ENCODE peak calls at places on chromosomes 7 and 10, in four cellular contexts. One of them, this sample, is unnamed.

GRCh38 chr10:34830527-34830926 is 15.4 kb upstream of the PARD3 start:
- DNase-seq in neuronal stem cell: no peak
- DNase-seq in PC-9: no peak
- DNase-seq in trophoblast cell: no peak
- DNase-seq in this sample: no peak

GRCh38 chr10:97540669-97541500 is 31.7 kb upstream of the ANKRD2 start:
- DNase-seq in neuronal stem cell: no peak
- DNase-seq in PC-9: no peak
- DNase-seq in trophoblast cell: peak
- DNase-seq in this sample: no peak

GRCh38 chr7:106462365-106462859 is 177.6 kb upstream of the NAMPT start:
- DNase-seq in PC-9: peak
- DNase-seq in neuronal stem cell: no peak
- DNase-seq in trophoblast cell: peak
- DNase-seq in this sample: peak

GRCh38 chr10:29634764-29635625 is at the start of gene SVIL:
- DNase-seq in trophoblast cell: peak
- DNase-seq in neuronal stem cell: no peak
- DNase-seq in PC-9: no peak
- DNase-seq in this sample: no peak

GRCh38 chr7:119720541-119720940 is 552.4 kb upstream of the KCND2 start:
- DNase-seq in PC-9: no peak
- DNase-seq in neuronal stem cell: no peak
- DNase-seq in trophoblast cell: peak
- DNase-seq in this sample: no peak

GRCh38 chr7:38335490-38336135 is 62.2 kb upstream of the TARP start:
- DNase-seq in neuronal stem cell: peak
- DNase-seq in trophoblast cell: peak
- DNase-seq in PC-9: peak
- DNase-seq in this sample: peak

GRCh38 chr10:63064706-63065105 is 68.4 kb upstream of the NRBF2 start:
- DNase-seq in trophoblast cell: no peak
- DNase-seq in neuronal stem cell: no peak
- DNase-seq in PC-9: no peak
- DNase-seq in this sample: no peak

GRCh38 chr7:47719675-47720074 is 137.8 kb upstream of the TNS3 start:
- DNase-seq in neuronal stem cell: no peak
- DNase-seq in trophoblast cell: no peak
- DNase-seq in PC-9: no peak
- DNase-seq in this sample: no peak

GRCh38 chr10:30973737-30974136 is 57.9 kb downstream of the ZNF438 start:
- DNase-seq in trophoblast cell: no peak
- DNase-seq in PC-9: no peak
- DNase-seq in neuronal stem cell: no peak
- DNase-seq in this sample: no peak

GRCh38 chr7:144020340-144020739 is 20.2 kb downstream of the OR6B1 start:
- DNase-seq in trophoblast cell: peak
- DNase-seq in PC-9: no peak
- DNase-seq in neuronal stem cell: no peak
- DNase-seq in this sample: no peak

GRCh38 chr7:102211590-102212550 is 74.8 kb upstream of the SH2B2 start:
- DNase-seq in trophoblast cell: no peak
- DNase-seq in PC-9: no peak
- DNase-seq in neuronal stem cell: no peak
- DNase-seq in this sample: no peak

GRCh38 chr7:130394421-130395188 is 14.3 kb downstream of the CPA1 start:
- DNase-seq in PC-9: no peak
- DNase-seq in trophoblast cell: no peak
- DNase-seq in neuronal stem cell: no peak
- DNase-seq in this sample: no peak

GRCh38 chr7:90488220-90488619 is 18.8 kb downstream of the PTTG1IP2 start:
- DNase-seq in PC-9: no peak
- DNase-seq in trophoblast cell: no peak
- DNase-seq in neuronal stem cell: no peak
- DNase-seq in this sample: no peak

GRCh38 chr7:87784424-87784823 is 91.7 kb downstream of the SLC25A40 start:
- DNase-seq in neuronal stem cell: no peak
- DNase-seq in PC-9: no peak
- DNase-seq in trophoblast cell: no peak
- DNase-seq in this sample: peak

GRCh38 chr10:71864861-71865473 is 13.9 kb upstream of the PSAP start:
- DNase-seq in neuronal stem cell: no peak
- DNase-seq in trophoblast cell: no peak
- DNase-seq in PC-9: peak
- DNase-seq in this sample: no peak

GRCh38 chr7:34059551-34059840 is 154.2 kb downstream of the BMPER start:
- DNase-seq in trophoblast cell: peak
- DNase-seq in PC-9: no peak
- DNase-seq in neuronal stem cell: no peak
- DNase-seq in this sample: no peak

GRCh38 chr7:111802194-111802785 is 240.0 kb upstream of the IMMP2L start:
- DNase-seq in neuronal stem cell: no peak
- DNase-seq in trophoblast cell: no peak
- DNase-seq in PC-9: no peak
- DNase-seq in this sample: no peak

GRCh38 chr7:143416565-143417149 is 8.0 kb upstream of the EPHA1 start:
- DNase-seq in neuronal stem cell: peak
- DNase-seq in PC-9: no peak
- DNase-seq in trophoblast cell: peak
- DNase-seq in this sample: peak

GRCh38 chr10:6912424-6912823 is 332.3 kb upstream of the PRKCQ start:
- DNase-seq in PC-9: peak
- DNase-seq in neuronal stem cell: no peak
- DNase-seq in trophoblast cell: no peak
- DNase-seq in this sample: no peak

GRCh38 chr7:90923576-90923975 is 327.5 kb downstream of the CDK14 start:
- DNase-seq in trophoblast cell: no peak
- DNase-seq in PC-9: no peak
- DNase-seq in neuronal stem cell: no peak
- DNase-seq in this sample: no peak

GRCh38 chr10:17836917-17837316 is 27.8 kb downstream of the MRC1 start:
- DNase-seq in PC-9: peak
- DNase-seq in trophoblast cell: peak
- DNase-seq in neuronal stem cell: peak
- DNase-seq in this sample: no peak

GRCh38 chr7:116180302-116180701 is 30.0 kb upstream of the TES start:
- DNase-seq in PC-9: peak
- DNase-seq in neuronal stem cell: peak
- DNase-seq in trophoblast cell: peak
- DNase-seq in this sample: peak

GRCh38 chr7:101911800-101912705 is 94.6 kb downstream of the CUX1 start:
- DNase-seq in trophoblast cell: peak
- DNase-seq in neuronal stem cell: no peak
- DNase-seq in PC-9: no peak
- DNase-seq in this sample: no peak

GRCh38 chr10:90417056-90417455 is 440.8 kb downstream of the HTR7 start:
- DNase-seq in neuronal stem cell: no peak
- DNase-seq in trophoblast cell: peak
- DNase-seq in PC-9: no peak
- DNase-seq in this sample: no peak

GRCh38 chr10:129785536-129785981 is 178.5 kb downstream of the EBF3 start:
- DNase-seq in neuronal stem cell: no peak
- DNase-seq in PC-9: no peak
- DNase-seq in trophoblast cell: no peak
- DNase-seq in this sample: no peak

GRCh38 chr10:132225849-132226205 is 39.1 kb downstream of the DPYSL4 start:
- DNase-seq in neuronal stem cell: no peak
- DNase-seq in trophoblast cell: no peak
- DNase-seq in PC-9: no peak
- DNase-seq in this sample: no peak

GRCh38 chr7:71776726-71777125 is 635.4 kb downstream of the CALN1 start:
- DNase-seq in neuronal stem cell: no peak
- DNase-seq in PC-9: no peak
- DNase-seq in trophoblast cell: no peak
- DNase-seq in this sample: no peak

GRCh38 chr10:31059323-31059722 is 27.7 kb upstream of the ZNF438 start:
- DNase-seq in trophoblast cell: no peak
- DNase-seq in neuronal stem cell: no peak
- DNase-seq in PC-9: no peak
- DNase-seq in this sample: no peak

GRCh38 chr10:70551971-70552422 is 50.5 kb downstream of the PRF1 start:
- DNase-seq in trophoblast cell: peak
- DNase-seq in neuronal stem cell: no peak
- DNase-seq in PC-9: no peak
- DNase-seq in this sample: no peak

GRCh38 chr10:128568979-128569378 is 442.8 kb upstream of the MKI67 start:
- DNase-seq in trophoblast cell: peak
- DNase-seq in neuronal stem cell: no peak
- DNase-seq in PC-9: no peak
- DNase-seq in this sample: no peak

GRCh38 chr7:105805619-105806018 is 70.8 kb downstream of the ATXN7L1 start:
- DNase-seq in PC-9: no peak
- DNase-seq in neuronal stem cell: peak
- DNase-seq in trophoblast cell: no peak
- DNase-seq in this sample: no peak

GRCh38 chr10:14732146-14732545 is 42.6 kb downstream of the FAM107B start:
- DNase-seq in neuronal stem cell: no peak
- DNase-seq in trophoblast cell: no peak
- DNase-seq in PC-9: no peak
- DNase-seq in this sample: no peak

GRCh38 chr7:17299477-17299991 is 1.1 kb downstream of the AHR start:
- DNase-seq in PC-9: peak
- DNase-seq in trophoblast cell: peak
- DNase-seq in neuronal stem cell: peak
- DNase-seq in this sample: no peak

DNA sequence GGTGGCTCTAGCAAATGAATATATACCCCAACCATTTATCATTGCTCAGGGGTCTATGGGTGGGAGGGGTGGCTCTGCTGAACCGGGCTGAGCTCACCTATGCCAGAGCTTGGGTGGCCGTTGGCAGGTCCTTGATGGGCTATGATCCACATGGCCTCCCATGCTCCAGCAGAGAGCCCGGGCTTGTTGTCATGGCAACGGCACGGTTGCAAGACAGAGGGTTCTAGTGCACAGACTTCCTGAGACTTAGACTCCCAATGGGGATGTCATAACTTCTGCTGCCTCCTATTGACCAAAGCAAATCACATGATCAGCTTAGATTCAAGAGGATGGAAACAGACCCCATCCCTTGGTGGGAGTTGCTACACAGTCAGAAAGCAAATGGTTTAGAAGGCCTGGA is 36.4 kb upstream of the CARD11 start:
- DNase-seq in PC-9: no peak
- DNase-seq in trophoblast cell: no peak
- DNase-seq in neuronal stem cell: no peak
- DNase-seq in this sample: no peak
- H3K4me2 ChIP-seq in PC-9: no peak
- H3K4me2 ChIP-seq in trophoblast cell: no peak
- H3K4me2 ChIP-seq in neuronal stem cell: no peak
- H3K4me2 ChIP-seq in this sample: no peak

GRCh38 chr10:124647421-124648130 is 96.6 kb downstream of the FAM53B start:
- DNase-seq in trophoblast cell: peak
- DNase-seq in PC-9: no peak
- DNase-seq in neuronal stem cell: no peak
- DNase-seq in this sample: peak

GRCh38 chr10:124645496-124646095 is 98.6 kb downstream of the FAM53B start:
- DNase-seq in PC-9: no peak
- DNase-seq in neuronal stem cell: no peak
- DNase-seq in trophoblast cell: no peak
- DNase-seq in this sample: no peak

GRCh38 chr10:124648131-124648475 is 96.1 kb downstream of the FAM53B start:
- DNase-seq in trophoblast cell: no peak
- DNase-seq in neuronal stem cell: no peak
- DNase-seq in PC-9: no peak
- DNase-seq in this sample: no peak

GRCh38 chr10:124644771-124645170 is 99.4 kb downstream of the FAM53B start:
- DNase-seq in neuronal stem cell: no peak
- DNase-seq in PC-9: no peak
- DNase-seq in trophoblast cell: no peak
- DNase-seq in this sample: no peak

GRCh38 chr10:124646483-124647352 is 97.5 kb downstream of the FAM53B start:
- DNase-seq in neuronal stem cell: no peak
- DNase-seq in PC-9: peak
- DNase-seq in trophoblast cell: peak
- DNase-seq in this sample: no peak
- H3K4me2 ChIP-seq in neuronal stem cell: no peak
- H3K4me2 ChIP-seq in PC-9: peak
- H3K4me2 ChIP-seq in trophoblast cell: no peak
- H3K4me2 ChIP-seq in this sample: no peak

GRCh38 chr10:3838723-3839437 is 53.9 kb upstream of the KLF6 start:
- DNase-seq in neuronal stem cell: no peak
- DNase-seq in trophoblast cell: peak
- DNase-seq in PC-9: no peak
- DNase-seq in this sample: no peak
- H3K4me2 ChIP-seq in neuronal stem cell: no peak
- H3K4me2 ChIP-seq in trophoblast cell: no peak
- H3K4me2 ChIP-seq in PC-9: no peak
- H3K4me2 ChIP-seq in this sample: no peak

GRCh38 chr10:110873951-110874350 is 2.2 kb downstream of the PDCD4 start:
- DNase-seq in trophoblast cell: peak
- DNase-seq in PC-9: no peak
- DNase-seq in neuronal stem cell: no peak
- DNase-seq in this sample: no peak
- H3K4me2 ChIP-seq in trophoblast cell: no peak
- H3K4me2 ChIP-seq in PC-9: peak
- H3K4me2 ChIP-seq in neuronal stem cell: no peak
- H3K4me2 ChIP-seq in this sample: peak

GRCh38 chr10:118276203-118276602 is 65.9 kb downstream of the FAM204A start:
- DNase-seq in neuronal stem cell: no peak
- DNase-seq in trophoblast cell: no peak
- DNase-seq in PC-9: no peak
- DNase-seq in this sample: no peak
- H3K4me2 ChIP-seq in neuronal stem cell: no peak
- H3K4me2 ChIP-seq in trophoblast cell: no peak
- H3K4me2 ChIP-seq in PC-9: no peak
- H3K4me2 ChIP-seq in this sample: no peak

DNA sequence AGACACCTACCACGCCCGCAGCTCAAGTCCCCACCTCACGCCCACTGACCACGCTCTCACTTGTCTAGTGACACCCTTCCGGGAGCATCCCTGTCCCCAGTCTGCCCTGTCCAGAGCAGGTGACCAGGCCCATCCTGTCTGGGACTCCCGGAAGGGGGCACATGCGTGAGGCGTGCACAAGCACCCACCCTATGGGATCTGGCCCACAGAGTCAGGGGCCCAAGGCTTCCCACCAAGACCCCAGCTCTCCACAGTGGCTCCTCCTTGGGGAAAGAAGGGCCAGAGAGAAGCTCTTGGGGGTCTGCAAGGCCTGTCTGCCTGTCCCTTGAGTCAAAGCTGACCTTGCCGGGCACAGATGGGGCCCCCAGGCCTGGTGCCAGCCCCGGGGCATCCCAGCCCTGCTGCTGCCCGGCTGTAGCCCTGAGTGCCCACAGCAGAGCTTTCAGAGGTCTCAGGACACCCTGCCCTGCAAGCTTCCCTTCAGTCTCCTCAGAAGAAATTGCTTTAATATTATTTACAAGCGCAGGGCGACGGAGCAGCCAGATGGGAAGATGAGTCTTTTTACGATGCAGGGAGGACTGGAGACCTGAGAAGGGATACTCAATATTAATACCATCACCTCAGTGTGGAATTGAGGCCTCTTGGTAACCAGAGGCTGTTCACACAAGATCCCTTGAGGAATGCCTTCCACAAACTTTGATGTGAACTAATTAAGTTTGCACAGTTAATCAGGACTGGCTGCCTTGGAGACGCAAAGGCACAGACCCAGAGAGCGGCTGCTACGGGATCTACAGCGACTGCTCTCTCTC is 195.1 kb downstream of the ELFN1 start:
- DNase-seq in trophoblast cell: no peak
- DNase-seq in neuronal stem cell: no peak
- DNase-seq in PC-9: no peak
- DNase-seq in this sample: no peak
- H3K4me2 ChIP-seq in trophoblast cell: no peak
- H3K4me2 ChIP-seq in neuronal stem cell: no peak
- H3K4me2 ChIP-seq in PC-9: no peak
- H3K4me2 ChIP-seq in this sample: no peak

GRCh38 chr7:30424536-30424935 is 54.0 kb downstream of the NOD1 start:
- DNase-seq in neuronal stem cell: no peak
- DNase-seq in PC-9: no peak
- DNase-seq in trophoblast cell: no peak
- DNase-seq in this sample: no peak
- H3K4me2 ChIP-seq in neuronal stem cell: no peak
- H3K4me2 ChIP-seq in PC-9: no peak
- H3K4me2 ChIP-seq in trophoblast cell: no peak
- H3K4me2 ChIP-seq in this sample: no peak

This sample was measured in Karpas-422.